ENCODE peak calls at places on chromosome 3, in five cellular contexts. W is left lobe of liver, Q is gastroesophageal sphincter, L is upper lobe of left lung, Y is natural killer cell. B is an unnamed sample.

GRCh38 chr3:117454236-117454635 is 744.7 kb downstream of the TUSC7 start:
- ATAC-seq in Q (no peak), Y (no peak), L (no peak), W (no peak), B (no peak)

GRCh38 chr3:11820540-11821041 is 26.1 kb downstream of the TAMM41 start:
- ATAC-seq in L (no peak), Q (no peak), Y (no peak), W (no peak), B (no peak)

GRCh38 chr3:151538706-151539403 is 78.0 kb upstream of the IGSF10 start:
- ATAC-seq in Y (no peak), W (no peak), Q (peak), L (peak), B (no peak)

GRCh38 chr3:70225146-70225545 is 87.3 kb downstream of the MDFIC2 start:
- ATAC-seq in Y (no peak), L (no peak), W (no peak), Q (no peak), B (no peak)

GRCh38 chr3:57826952-57827723 is 71.0 kb downstream of the SLMAP start:
- ATAC-seq in Q (no peak), L (no peak), Y (no peak), W (peak), B (no peak)

GRCh38 chr3:141710121-141710520 is 28.0 kb upstream of the RNF7 start:
- ATAC-seq in W (no peak), L (no peak), Q (no peak), Y (no peak), B (no peak)

GRCh38 chr3:192449036-192449435 is 278.3 kb downstream of the FGF12 start:
- ATAC-seq in Y (no peak), Q (no peak), W (peak), L (no peak), B (no peak)

GRCh38 chr3:140472621-140473020 is 205.2 kb upstream of the TRIM42 start:
- ATAC-seq in Y (no peak), W (no peak), L (no peak), Q (no peak), B (peak)

GRCh38 chr3:150314248-150315027 is 93.7 kb upstream of the TSC22D2 start:
- ATAC-seq in W (no peak), Q (no peak), Y (no peak), L (peak), B (peak)

GRCh38 chr3:50192124-50192523 is 714 bp downstream of the GNAT1 start:
- ATAC-seq in Q (no peak), Y (no peak), W (no peak), L (no peak), B (peak)

GRCh38 chr3:113717818-113718217 is 21.4 kb upstream of the USF3 start:
- ATAC-seq in L (no peak), W (no peak), Q (no peak), Y (no peak), B (no peak)

GRCh38 chr3:4478226-4478625 is 11.2 kb upstream of the SUMF1 start:
- ATAC-seq in W (no peak), Y (no peak), L (peak), Q (no peak), B (no peak)

GRCh38 chr3:58084788-58085543 is 76.7 kb downstream of the FLNB start:
- ATAC-seq in Q (no peak), L (no peak), Y (peak), W (peak), B (no peak)

GRCh38 chr3:18090377-18090776 is 334.8 kb downstream of the SATB1 start:
- ATAC-seq in Q (no peak), L (no peak), W (no peak), Y (no peak), B (no peak)

GRCh38 chr3:172580680-172581079 is 57.5 kb upstream of the TNFSF10 start:
- ATAC-seq in Q (no peak), W (no peak), L (no peak), Y (peak), B (no peak)

GRCh38 chr3:78732471-78732870 is 1035.3 kb downstream of the ROBO1 start:
- ATAC-seq in Y (no peak), Q (no peak), L (no peak), W (no peak), B (no peak)

GRCh38 chr3:14525685-14526631 is 14.2 kb downstream of the GRIP2 start:
- ATAC-seq in Y (no peak), L (peak), W (no peak), Q (peak), B (peak)

GRCh38 chr3:188683032-188683491 is 488.7 kb upstream of the TPRG1 start:
- ATAC-seq in Q (peak), W (peak), L (peak), Y (no peak), B (peak)

GRCh38 chr3:41751597-41751996 is 210.3 kb downstream of the ULK4 start:
- ATAC-seq in Y (no peak), W (no peak), L (no peak), Q (no peak), B (no peak)

GRCh38 chr3:195460355-195460754 is 17.5 kb upstream of the ACAP2 start:
- ATAC-seq in W (no peak), Q (no peak), L (no peak), Y (no peak), B (no peak)

GRCh38 chr3:16060358-16060852 is 114.1 kb upstream of the GALNT15 start:
- ATAC-seq in Y (no peak), W (peak), L (peak), Q (peak), B (peak)

GRCh38 chr3:82130056-82130455 is 368.6 kb upstream of the GBE1 start:
- ATAC-seq in L (peak), Y (peak), W (no peak), Q (peak), B (no peak)

GRCh38 chr3:194368918-194369317 is 625 bp downstream of the LRRC15 start:
- ATAC-seq in Y (no peak), Q (no peak), L (no peak), W (no peak), B (no peak)

GRCh38 chr3:79491029-79491634 is 276.7 kb downstream of the ROBO1 start:
- ATAC-seq in L (peak), Q (no peak), Y (no peak), W (no peak), B (no peak)

B was measured in esophagus mucosa.